ENCODE peak calls at places on chromosomes 16 and 17, in six cellular contexts. Q, M, Y, J, K and Z are unnamed samples.

GRCh38 chr16:59698341-59698979 is 964.3 kb upstream of the GOT2 start:
- DNase-seq in Q (no peak), M (no peak), Y (no peak), J (no peak), K (peak), Z (no peak)

GRCh38 chr17:21034350-21035235 is 8.2 kb downstream of the USP22 start:
- DNase-seq in Q (no peak), M (no peak), Y (no peak), J (peak), K (peak), Z (peak)

GRCh38 chr17:55607736-55608341 is 96.6 kb upstream of the SMIM36 start:
- DNase-seq in Q (no peak), M (no peak), Y (peak), J (no peak), K (peak), Z (no peak)

GRCh38 chr16:2966043-2966802 is 2.1 kb downstream of the KREMEN2 start:
- DNase-seq in Q (no peak), M (peak), Y (no peak), J (no peak), K (no peak), Z (no peak)

GRCh38 chr16:87252269-87252970 is 64.8 kb downstream of the C16orf95 start:
- DNase-seq in Q (no peak), M (peak), Y (no peak), J (no peak), K (no peak), Z (no peak)

GRCh38 chr17:62164712-62165377 is 99.8 kb upstream of the MED13 start:
- DNase-seq in Q (no peak), M (no peak), Y (no peak), J (no peak), K (peak), Z (no peak)

GRCh38 chr17:81518785-81519283 is 6.2 kb upstream of the ACTG1 start:
- DNase-seq in Q (no peak), M (peak), Y (peak), J (no peak), K (no peak), Z (peak)

GRCh38 chr17:57084361-57084801 is 665 bp upstream of the AKAP1 start:
- DNase-seq in Q (peak), M (no peak), Y (no peak), J (no peak), K (no peak), Z (no peak)

GRCh38 chr17:38608648-38609047 is 2.9 kb upstream of the SRCIN1 start:
- DNase-seq in Q (no peak), M (no peak), Y (peak), J (no peak), K (no peak), Z (no peak)

GRCh38 chr17:68511671-68512246 is 471 bp upstream of the PRKAR1A start:
- DNase-seq in Q (peak), M (peak), Y (peak), J (peak), K (peak), Z (peak)

GRCh38 chr17:32536736-32537646 is 50.2 kb downstream of the CDK5R1 start:
- DNase-seq in Q (no peak), M (no peak), Y (no peak), J (no peak), K (peak), Z (no peak)

GRCh38 chr17:33667052-33667509 is 374.0 kb upstream of the ASIC2 start:
- DNase-seq in Q (no peak), M (no peak), Y (no peak), J (no peak), K (no peak), Z (no peak)

GRCh38 chr17:41144846-41145245 is 4.5 kb upstream of the KRTAP4-6 start:
- DNase-seq in Q (no peak), M (no peak), Y (no peak), J (no peak), K (no peak), Z (no peak)

GRCh38 chr17:74763565-74764387 is 12.4 kb downstream of the NAT9 start:
- DNase-seq in Q (no peak), M (no peak), Y (no peak), J (no peak), K (no peak), Z (no peak)

GRCh38 chr17:4607773-4608187 is 23.5 kb downstream of the SMTNL2 start:
- DNase-seq in Q (no peak), M (no peak), Y (no peak), J (no peak), K (peak), Z (peak)